ENCODE peak calls at places on chromosomes 4 and X, in four cellular contexts. K is HL-60, G is suprapubic skin, L is brain microvascular endothelial cell. N is an unnamed sample.

GRCh38 chrX:38437093-38437492 is 84.7 kb downstream of the OTC start:
- DNase-seq in G (no peak), K (no peak), L (peak), N (no peak)

GRCh38 chrX:48933757-48934156 is 14.9 kb upstream of the PIM2 start:
- DNase-seq in G (no peak), L (no peak), K (no peak), N (no peak)

GRCh38 chr4:7165874-7166201 is 26.5 kb upstream of the SORCS2 start:
- DNase-seq in G (peak), L (no peak), K (no peak), N (no peak)

GRCh38 chr4:153282023-153282422 is 62.5 kb upstream of the MND1 start:
- DNase-seq in L (no peak), K (no peak), G (no peak), N (no peak)

GRCh38 chrX:47218920-47219815 is 687 bp downstream of the CDK16 start:
- DNase-seq in L (no peak), K (peak), G (peak), N (no peak)

GRCh38 chrX:52852110-52852872 is 15.6 kb downstream of the XAGE3 start:
- DNase-seq in K (no peak), L (peak), G (no peak), N (no peak)

GRCh38 chrX:111168314-111168713 is 72.3 kb downstream of the PAK3 start:
- DNase-seq in K (peak), L (no peak), G (no peak), N (no peak)

GRCh38 chr4:94412019-94413017 is 39.4 kb upstream of the PDLIM5 start:
- DNase-seq in L (peak), K (no peak), G (no peak), N (no peak)

GRCh38 chr4:54844911-54845310 is 187.2 kb downstream of the KIT start:
- DNase-seq in L (no peak), K (no peak), G (no peak), N (no peak)

GRCh38 chr4:42750091-42750490 is 93.2 kb upstream of the ATP8A1 start:
- DNase-seq in L (no peak), K (peak), G (no peak), N (peak)

GRCh38 chrX:141278306-141278705 is 36.0 kb upstream of the SPANXC start:
- DNase-seq in K (peak), L (no peak), G (no peak), N (no peak)

GRCh38 chr4:25677157-25677556 is 21.5 kb downstream of the SLC34A2 start:
- DNase-seq in L (no peak), K (no peak), G (no peak), N (no peak)

GRCh38 chr4:15489551-15489950 is 19.9 kb downstream of the CC2D2A start:
- DNase-seq in K (no peak), L (no peak), G (no peak), N (no peak)

GRCh38 chr4:15495621-15496020 is 25.9 kb downstream of the CC2D2A start:
- DNase-seq in K (no peak), G (no peak), L (no peak), N (no peak)

GRCh38 chr4:15488658-15489470 is 19.2 kb downstream of the CC2D2A start:
- DNase-seq in L (no peak), G (no peak), K (no peak), N (no peak)

GRCh38 chr4:15498356-15498755 is 28.7 kb downstream of the CC2D2A start:
- DNase-seq in G (no peak), K (no peak), L (no peak), N (no peak)

GRCh38 chr4:15493411-15493810 is 23.7 kb downstream of the CC2D2A start:
- DNase-seq in G (no peak), K (no peak), L (no peak), N (no peak)
- TF ChIP-seq CTCF in G (no peak), K (no peak), L (no peak), N (no peak)

DNA sequence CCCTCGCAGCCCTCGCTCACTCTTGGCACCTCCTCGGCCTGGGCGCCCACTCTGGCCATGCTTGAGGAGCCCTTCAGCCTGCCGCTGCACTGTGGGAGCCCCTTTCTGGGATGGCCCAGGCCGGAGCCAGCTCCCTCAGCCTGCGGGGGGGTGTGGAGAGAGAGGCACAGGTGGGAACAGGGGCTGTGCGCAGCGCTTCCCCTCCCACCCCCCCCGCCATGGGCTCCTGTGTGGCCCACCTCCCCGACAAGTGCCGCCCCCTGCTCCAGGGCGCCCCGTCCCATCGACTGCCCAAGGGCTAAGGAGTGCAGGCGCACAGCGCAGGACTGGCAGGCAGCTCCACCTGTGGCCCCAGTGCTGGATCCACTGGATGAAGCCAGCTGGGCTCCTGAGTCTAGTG is 220.2 kb downstream of the STPG2 start:
- DNase-seq in L (no peak), G (no peak), K (no peak), N (no peak)
- H3K4me3 ChIP-seq in L (no peak), G (no peak), K (no peak), N (no peak)

GRCh38 chr4:126109836-126110235 is 795.1 kb downstream of the FAT4 start:
- DNase-seq in K (no peak), G (no peak), L (no peak), N (no peak)

GRCh38 chr4:126106658-126107057 is 791.9 kb downstream of the FAT4 start:
- DNase-seq in K (peak), L (no peak), G (no peak), N (no peak)
- TF ChIP-seq CTCF in K (no peak), L (peak), G (no peak), N (peak)

DNA sequence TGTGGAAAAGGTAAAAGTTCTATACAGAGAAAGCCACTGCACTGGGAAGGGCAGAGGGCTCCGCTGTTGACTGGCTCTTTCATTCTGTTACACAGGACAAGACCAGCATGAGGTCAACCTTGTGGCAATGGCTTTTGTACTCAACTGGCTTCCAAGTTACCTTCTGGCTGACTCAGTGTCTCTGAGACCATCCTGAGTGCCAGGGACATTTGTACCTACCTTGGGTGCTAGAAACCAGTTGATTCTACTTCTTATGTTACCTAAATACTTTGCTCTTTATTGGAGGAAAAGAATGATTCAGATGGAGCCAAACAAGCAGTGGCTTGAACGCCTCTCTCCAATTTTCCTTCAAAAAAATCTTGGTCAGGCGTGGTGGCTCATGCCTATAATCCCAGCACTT is 123.2 kb downstream of the RBM47 start:
- DNase-seq in G (no peak), K (no peak), L (no peak), N (no peak)
- H3K4me3 ChIP-seq in G (no peak), K (no peak), L (no peak), N (no peak)

GRCh38 chr4:119170195-119170594 is 34.6 kb downstream of the MYOZ2 start:
- DNase-seq in L (no peak), K (no peak), G (no peak), N (no peak)
- TF ChIP-seq CTCF in L (peak), K (no peak), G (no peak), N (no peak)

GRCh38 chr4:70660106-70660505 is 6.2 kb downstream of the JCHAIN start:
- DNase-seq in K (peak), G (no peak), L (no peak), N (no peak)
- H3K4me3 ChIP-seq in K (no peak), G (no peak), L (no peak), N (no peak)

DNA sequence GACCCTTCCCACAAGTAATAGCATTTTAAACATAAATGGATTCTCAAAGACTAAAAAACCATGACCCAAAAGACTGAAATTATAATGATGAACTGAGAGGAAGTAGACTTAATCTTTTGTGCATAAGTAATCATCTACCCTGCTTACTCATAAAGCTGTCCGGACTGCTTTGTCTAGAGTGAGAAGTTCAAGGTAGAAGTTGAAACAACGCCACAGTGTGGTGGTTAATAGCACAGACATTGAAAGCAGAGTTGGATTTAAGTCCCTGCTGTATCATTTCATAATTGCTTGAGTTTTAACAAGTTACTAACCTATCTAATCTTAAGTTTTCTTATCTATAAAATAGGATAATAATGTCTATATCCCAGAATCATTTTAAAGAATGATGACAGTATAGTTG is 346.5 kb downstream of the CENPC start:
- DNase-seq in L (peak), G (no peak), K (no peak), N (no peak)
- TF ChIP-seq CTCF in L (no peak), G (no peak), K (peak), N (peak)

GRCh38 chrX:41238543-41238942 is 95.4 kb upstream of the DDX3X start:
- DNase-seq in K (peak), G (no peak), L (peak), N (no peak)
- H3K4me3 ChIP-seq in K (no peak), G (no peak), L (no peak), N (no peak)

GRCh38 chr4:51842554-51843308 is at the start of gene DCUN1D4:
- DNase-seq in L (peak), K (peak), G (peak), N (peak)
- TF ChIP-seq CTCF in L (peak), K (no peak), G (peak), N (peak)

N was measured in GM12864.